ENCODE peak calls at places on chromosome 6, in four cellular contexts. N is A549, X is K562, B is WTC11. V is an unnamed sample.

GRCh38 chr6:43742931-43743632 is 26.9 kb upstream of the VEGFA start:
- DNase-seq in N (no peak), X (no peak), B (no peak), V (no peak)

GRCh38 chr6:36851149-36851614 is 11.9 kb upstream of the CPNE5 start:
- DNase-seq in N (peak; percentile 19), X (peak; percentile 62), B (peak; percentile 50), V (peak; percentile 69)

GRCh38 chr6:107491059-107491609 is 1.2 kb downstream of the SOBP start:
- DNase-seq in N (peak; percentile 8), X (no peak), B (peak; percentile 71), V (peak; percentile 27)

GRCh38 chr6:158645064-158646022 is 800 bp upstream of the DYNLT1 start:
- DNase-seq in N (no peak), X (no peak), B (no peak), V (no peak)

GRCh38 chr6:108106694-108107093 is 32.2 kb upstream of the OSTM1 start:
- DNase-seq in N (no peak), X (no peak), B (no peak), V (no peak)

GRCh38 chr6:53928641-53929339 is 134.0 kb downstream of the LRRC1 start:
- DNase-seq in N (no peak), X (no peak), B (no peak), V (peak; percentile 40)

GRCh38 chr6:79084693-79085092 is 6.6 kb upstream of the PHIP start:
- DNase-seq in N (no peak), X (no peak), B (no peak), V (peak; percentile 13)

GRCh38 chr6:154247119-154247814 is 109.3 kb downstream of the IPCEF1 start:
- DNase-seq in N (no peak), X (no peak), B (no peak), V (no peak)

GRCh38 chr6:9405369-9405768 is 970.0 kb upstream of the SLC35B3 start:
- DNase-seq in N (peak; percentile 7), X (no peak), B (no peak), V (no peak)

GRCh38 chr6:143150291-143150690 is 89.6 kb downstream of the AIG1 start:
- DNase-seq in N (no peak), X (no peak), B (no peak), V (no peak)

GRCh38 chr6:45709834-45710233 is 305.8 kb downstream of the CLIC5 start:
- DNase-seq in N (no peak), X (no peak), B (no peak), V (no peak)

GRCh38 chr6:159941286-159942113 is 27.4 kb upstream of the IGF2R start:
- DNase-seq in N (peak; percentile 4), X (peak; percentile 25), B (no peak), V (peak; percentile 46)
- TF ChIP-seq NR3C1 in N (no peak), X (no peak), B (no peak), V (no peak)

DNA sequence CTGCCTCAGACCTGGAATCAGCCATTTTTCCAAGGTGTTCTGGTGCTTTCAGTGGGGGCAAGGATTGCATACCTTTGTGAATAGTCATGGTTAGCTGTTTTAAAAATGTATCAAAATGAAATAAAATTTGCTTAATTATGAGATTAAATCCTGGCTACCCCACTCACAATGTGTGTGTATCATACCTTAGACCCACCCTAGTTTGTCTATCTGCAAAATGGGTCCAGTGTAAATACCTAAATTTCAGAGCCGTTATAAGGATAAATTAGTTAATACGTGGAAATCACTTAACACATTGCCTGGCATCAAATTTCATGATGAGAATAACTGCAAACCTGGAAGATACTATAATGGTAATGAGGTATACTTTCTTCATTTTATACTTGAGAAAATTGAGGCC is 3.0 kb upstream of the ZNF311 start:
- DNase-seq in N (no peak), X (no peak), B (no peak), V (no peak)
- TF ChIP-seq NR3C1 in N (no peak), X (no peak), B (no peak), V (no peak)

DNA sequence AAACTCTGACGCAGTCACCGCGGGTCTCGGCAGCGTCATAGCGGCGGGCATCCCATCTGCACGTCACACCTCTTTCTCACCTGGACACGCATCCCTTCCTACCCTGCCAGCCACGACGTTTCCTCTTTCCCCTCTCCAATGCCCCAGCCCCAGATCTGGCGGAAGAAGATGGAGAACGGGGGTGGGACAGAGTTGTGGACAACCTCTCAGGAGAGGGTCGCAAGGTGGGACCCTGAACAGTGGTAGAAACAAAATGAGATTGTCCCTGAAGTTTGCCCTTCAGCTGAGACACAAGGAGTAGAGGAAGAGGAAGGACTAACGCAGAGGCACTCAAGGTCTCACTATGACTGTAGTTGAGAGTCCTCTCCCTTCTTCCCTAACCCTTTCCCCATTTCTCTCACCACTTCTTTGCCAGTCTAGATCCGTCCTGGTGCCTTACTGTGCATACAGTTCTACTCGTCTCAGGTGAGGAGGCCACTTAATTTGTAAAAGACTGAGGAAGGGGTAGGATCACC is 562 bp downstream of the TRIM39 start:
- DNase-seq in N (peak; percentile 75), X (no peak), B (no peak), V (no peak)
- TF ChIP-seq NR3C1 in N (no peak), X (no peak), B (no peak), V (no peak)

DNA sequence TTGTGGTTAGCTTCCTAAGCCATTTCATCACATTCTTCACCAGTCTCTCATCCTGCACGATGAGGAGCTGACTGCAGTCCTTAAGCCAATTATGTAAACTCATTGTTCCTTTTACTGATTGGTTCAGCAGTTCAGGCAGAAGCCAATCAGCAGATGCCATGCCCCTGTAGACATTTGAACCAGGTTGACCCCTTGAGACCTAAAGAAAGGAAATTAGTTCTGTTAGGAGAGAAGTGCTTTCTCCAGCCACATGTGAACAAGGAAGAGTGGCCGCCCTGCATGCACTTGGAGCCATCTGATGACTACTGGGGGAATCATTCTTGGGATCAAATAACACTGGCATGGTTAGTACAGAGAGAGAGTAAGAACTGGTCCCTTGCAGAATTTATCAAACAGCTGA is 535.2 kb upstream of the ID4 start:
- DNase-seq in N (no peak), X (no peak), B (no peak), V (no peak)
- TF ChIP-seq NR3C1 in N (no peak), X (no peak), B (no peak), V (no peak)

GRCh38 chr6:137277971-137278602 is 58.9 kb upstream of the IFNGR1 start:
- DNase-seq in N (peak; percentile 15), X (no peak), B (peak; percentile 22), V (peak; percentile 28)
- TF ChIP-seq NR3C1 in N (no peak), X (no peak), B (no peak), V (no peak)

GRCh38 chr6:90087103-90087833 is 193.0 kb downstream of the GJA10 start:
- DNase-seq in N (no peak), X (no peak), B (no peak), V (no peak)
- TF ChIP-seq NR3C1 in N (no peak), X (no peak), B (no peak), V (no peak)

GRCh38 chr6:181049-181654 is 111.1 kb upstream of the DUSP22 start:
- DNase-seq in N (no peak), X (no peak), B (no peak), V (no peak)

GRCh38 chr6:180295-180694 is 112.0 kb upstream of the DUSP22 start:
- DNase-seq in N (no peak), X (peak; percentile 11), B (no peak), V (no peak)

GRCh38 chr6:186221-186965 is 105.9 kb upstream of the DUSP22 start:
- DNase-seq in N (no peak), X (no peak), B (no peak), V (peak; percentile 23)

GRCh38 chr6:184161-184695 is 108.1 kb upstream of the DUSP22 start:
- DNase-seq in N (no peak), X (no peak), B (no peak), V (no peak)

DNA sequence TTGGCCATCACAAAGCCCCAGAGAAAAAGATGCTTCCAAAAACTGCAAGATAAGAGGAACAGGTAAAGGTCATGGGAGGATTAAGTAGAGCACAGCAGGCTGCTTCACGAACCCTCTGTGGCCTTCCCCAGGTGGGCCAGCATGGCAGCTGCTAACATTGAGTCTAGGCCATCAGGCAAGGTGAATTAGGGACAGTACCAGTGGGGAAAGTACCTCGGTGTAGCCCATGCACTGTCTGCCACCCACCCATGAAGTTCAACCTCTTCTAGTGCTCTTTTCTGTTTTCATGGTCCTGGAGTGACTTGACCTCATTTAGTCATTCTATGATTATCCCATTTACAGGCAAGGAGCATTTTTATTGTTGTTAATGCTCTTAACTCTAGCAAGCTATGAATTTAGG is 108.6 kb upstream of the DUSP22 start:
- DNase-seq in N (no peak), X (no peak), B (no peak), V (no peak)
- TF ChIP-seq NR3C1 in N (no peak), X (no peak), B (no peak), V (no peak)